ENCODE peak calls at places on chromosomes 2 and 18, in seven cellular contexts. K is HCT116, F is SK-N-SH, I is endothelial cell of umbilical vein, T is GM12878, B is K562, R is H1. V is an unnamed sample. For H3K36me3, the result is how much of the 10 kb centered on the place peaks cover.

GRCh38 chr2:196592331-196592911 is 47.1 kb upstream of the CCDC150 start:
- DNase-seq in T (no peak), B (no peak), I (peak), F (no peak), K (no peak), R (no peak), V (no peak)

GRCh38 chr2:225691711-225692110 is 292.2 kb downstream of the NYAP2 start:
- DNase-seq in B (no peak), T (no peak), K (no peak), I (no peak), F (no peak), R (no peak), V (no peak)

GRCh38 chr2:20728114-20728758 is 61.3 kb downstream of the GDF7 start:
- DNase-seq in T (no peak), I (peak), K (no peak), F (no peak), B (no peak), R (no peak), V (no peak)

GRCh38 chr18:24111936-24112335 is 26.9 kb upstream of the CABYR start:
- DNase-seq in F (no peak), R (no peak), T (no peak), B (no peak), K (peak), I (no peak), V (no peak)

GRCh38 chr2:7572460-7572859 is 655.2 kb downstream of the RNF144A start:
- DNase-seq in T (no peak), R (no peak), K (no peak), I (no peak), B (no peak), F (no peak), V (no peak)

GRCh38 chr2:197369946-197370325 is 59.4 kb upstream of the ANKRD44 start:
- DNase-seq in T (no peak), B (no peak), K (no peak), R (no peak), I (no peak), F (no peak), V (no peak)

GRCh38 chr2:219414857-219415256 is 3.3 kb upstream of the DES start:
- DNase-seq in R (no peak), T (no peak), B (no peak), F (no peak), I (no peak), K (no peak), V (no peak)

GRCh38 chr2:189203177-189203799 is 23.7 kb upstream of the COL5A2 start:
- DNase-seq in B (no peak), T (no peak), K (no peak), F (no peak), I (no peak), R (no peak), V (no peak)

GRCh38 chr2:10204326-10205200 is 82.0 kb downstream of the RRM2 start:
- DNase-seq in K (no peak), F (peak), B (no peak), R (no peak), I (no peak), T (no peak), V (no peak)

GRCh38 chr2:29000481-29000880 is 19.4 kb downstream of the TOGARAM2 start:
- DNase-seq in K (no peak), I (no peak), B (no peak), T (peak), R (no peak), F (no peak), V (no peak)

GRCh38 chr2:216665240-216665639 is 30.1 kb downstream of the IGFBP5 start:
- DNase-seq in K (no peak), R (no peak), B (no peak), I (no peak), T (no peak), F (peak), V (no peak)

GRCh38 chr2:170461875-170462274 is 253.3 kb upstream of the SP5 start:
- DNase-seq in T (no peak), B (no peak), I (peak), R (no peak), F (peak), K (no peak), V (no peak)

GRCh38 chr18:56468379-56468778 is 170.0 kb downstream of the TXNL1 start:
- DNase-seq in I (no peak), F (no peak), R (no peak), B (no peak), K (no peak), T (no peak), V (no peak)

GRCh38 chr2:152611458-152612231 is 105.6 kb downstream of the PRPF40A start:
- DNase-seq in F (no peak), B (no peak), I (peak), K (no peak), R (no peak), T (peak), V (no peak)

GRCh38 chr2:28958689-28959088 is 22.4 kb upstream of the TOGARAM2 start:
- DNase-seq in K (peak), F (peak), I (peak), T (peak), R (no peak), B (peak), V (peak)

GRCh38 chr18:32389868-32390267 is 80.8 kb downstream of the GAREM1 start:
- DNase-seq in B (no peak), I (no peak), K (no peak), F (no peak), R (no peak), T (no peak), V (no peak)

GRCh38 chr2:199868431-199869226 is 17.6 kb upstream of the FTCDNL1 start:
- DNase-seq in F (no peak), I (no peak), B (no peak), T (no peak), R (no peak), K (no peak), V (no peak)

GRCh38 chr2:241984658-241985057 is 115.1 kb downstream of the RTP5 start:
- DNase-seq in B (no peak), R (no peak), I (no peak), F (no peak), K (no peak), T (no peak), V (no peak)

GRCh38 chr2:50763776-50764175 is 268.2 kb downstream of the NRXN1 start:
- DNase-seq in T (no peak), I (no peak), F (no peak), K (no peak), R (no peak), B (no peak), V (no peak)

GRCh38 chr2:228689049-228689448 is 507.6 kb upstream of the SPHKAP start:
- DNase-seq in I (no peak), B (no peak), K (no peak), T (no peak), R (peak), F (peak), V (no peak)

GRCh38 chr2:101980368-101980767 is 11.4 kb upstream of the IL1R2 start:
- DNase-seq in T (no peak), I (no peak), K (no peak), R (no peak), B (no peak), F (no peak), V (no peak)

GRCh38 chr2:61350777-61351176 is 120.1 kb downstream of the USP34 start:
- DNase-seq in I (no peak), R (no peak), B (no peak), T (no peak), F (no peak), K (no peak), V (no peak)

GRCh38 chr2:148554459-148555247 is 89.9 kb upstream of the EPC2 start:
- DNase-seq in B (no peak), I (no peak), R (peak), K (no peak), T (no peak), F (no peak), V (no peak)

GRCh38 chr18:48637081-48637990 is 98.5 kb downstream of the CTIF start:
- DNase-seq in I (no peak), T (no peak), B (no peak), F (no peak), K (no peak), R (no peak), V (no peak)

GRCh38 chr2:201827621-201828020 is 21.3 kb downstream of the CDK15 start:
- DNase-seq in K (peak), I (no peak), T (no peak), B (no peak), F (no peak), R (no peak), V (no peak)

GRCh38 chr2:241771286-241772062 is 5.1 kb upstream of the GAL3ST2 start:
- DNase-seq in F (peak), T (no peak), I (no peak), K (no peak), B (peak), R (no peak), V (no peak)

GRCh38 chr2:158598856-158599517 is 142.2 kb downstream of the PKP4 start:
- DNase-seq in T (no peak), B (no peak), I (peak), K (no peak), R (no peak), F (peak), V (no peak)

GRCh38 chr2:71455011-71455740 is 1.8 kb downstream of the DYSF start:
- DNase-seq in I (peak), F (no peak), T (no peak), K (no peak), B (no peak), R (no peak), V (no peak)
- H3K36me3 ChIP-seq in I (under half), F (under half), T (under half), K (under half), B (under half), R (under half), V (under half)

GRCh38 chr2:230969673-230970015 is 26.3 kb upstream of the SPATA3 start:
- DNase-seq in T (no peak), B (no peak), R (no peak), K (no peak), F (no peak), I (no peak), V (no peak)

GRCh38 chr2:230975927-230976326 is 20.0 kb upstream of the SPATA3 start:
- DNase-seq in B (no peak), R (no peak), K (no peak), I (no peak), F (no peak), T (no peak), V (no peak)

GRCh38 chr2:230976671-230977171 is 19.2 kb upstream of the SPATA3 start:
- DNase-seq in I (no peak), R (no peak), T (no peak), B (no peak), F (no peak), K (no peak), V (no peak)

GRCh38 chr2:230972046-230972445 is 23.9 kb upstream of the SPATA3 start:
- DNase-seq in F (no peak), B (no peak), R (no peak), I (no peak), T (no peak), K (no peak), V (no peak)

DNA sequence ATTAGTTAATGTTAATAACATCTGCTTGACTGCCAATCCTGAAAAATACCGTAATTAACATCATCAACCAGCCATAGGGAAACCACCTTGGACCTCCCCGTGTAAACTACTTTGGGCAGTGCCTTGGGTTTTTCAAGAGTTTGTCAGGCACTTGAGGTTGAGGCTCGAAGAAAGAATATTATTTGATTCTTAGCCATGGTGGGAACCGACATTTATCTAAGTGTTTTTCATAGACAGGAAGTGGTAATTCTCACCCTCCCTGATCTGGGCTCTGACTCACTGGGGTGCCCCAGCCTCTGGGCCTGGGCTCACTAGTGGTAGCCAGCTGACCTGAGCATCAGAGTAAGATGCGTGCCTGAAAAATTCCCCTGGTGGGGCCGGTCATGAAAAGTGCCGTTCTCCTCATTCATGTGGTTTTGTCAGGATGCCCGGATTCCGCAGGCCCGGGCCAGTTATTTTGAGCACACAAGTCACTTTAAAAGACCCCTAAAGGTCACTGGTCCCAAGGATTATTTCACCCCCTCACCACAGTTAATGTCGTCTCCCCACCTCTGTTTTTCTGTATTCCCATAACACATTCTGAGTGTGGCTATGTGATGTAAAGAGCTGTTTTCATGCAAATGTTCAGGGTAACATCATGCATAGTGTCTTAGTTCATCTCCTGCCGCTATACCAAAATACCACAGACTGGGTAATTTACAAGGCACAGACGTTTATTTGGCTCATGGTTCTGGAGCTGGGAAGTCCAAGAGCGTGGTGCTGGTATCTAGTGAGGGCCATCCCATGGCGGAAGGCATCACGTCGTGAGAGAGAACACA is 21.6 kb upstream of the SPATA3 start:
- DNase-seq in R (no peak), T (peak), I (no peak), K (no peak), B (no peak), F (no peak), V (no peak)
- TF ChIP-seq POLR2AphosphoS5 in R (no peak), T (peak), I (no peak), K (no peak), B (no peak), F (no peak), V (no peak)

DNA sequence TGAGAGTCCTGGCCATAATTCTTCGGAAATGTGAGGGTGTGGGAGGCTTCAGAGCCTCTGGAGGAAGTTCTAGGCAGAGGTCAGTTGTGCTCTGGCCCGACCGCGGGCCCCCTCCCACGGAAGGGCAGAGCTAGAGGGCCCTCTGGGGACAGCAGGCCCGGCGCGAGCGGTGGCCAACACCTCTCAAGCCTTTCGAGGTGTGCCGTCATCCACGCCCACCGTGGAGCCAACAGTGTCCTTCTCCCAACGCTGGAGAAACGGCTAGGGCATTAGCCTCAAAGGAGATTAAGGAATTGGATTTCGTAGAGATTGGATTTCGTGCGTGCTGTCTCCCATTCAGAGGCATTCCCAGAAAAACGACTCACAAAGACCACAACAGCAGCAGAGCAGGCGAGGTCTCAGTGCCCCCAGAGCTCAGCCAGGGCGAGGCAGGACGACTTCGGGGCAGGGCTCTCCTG is 2.1 kb upstream of the MTCL1 start:
- DNase-seq in K (no peak), T (no peak), F (no peak), R (no peak), B (no peak), I (no peak), V (no peak)
- H3K9ac ChIP-seq in K (no peak), T (no peak), F (no peak), R (no peak), B (no peak), I (no peak), V (no peak)

DNA sequence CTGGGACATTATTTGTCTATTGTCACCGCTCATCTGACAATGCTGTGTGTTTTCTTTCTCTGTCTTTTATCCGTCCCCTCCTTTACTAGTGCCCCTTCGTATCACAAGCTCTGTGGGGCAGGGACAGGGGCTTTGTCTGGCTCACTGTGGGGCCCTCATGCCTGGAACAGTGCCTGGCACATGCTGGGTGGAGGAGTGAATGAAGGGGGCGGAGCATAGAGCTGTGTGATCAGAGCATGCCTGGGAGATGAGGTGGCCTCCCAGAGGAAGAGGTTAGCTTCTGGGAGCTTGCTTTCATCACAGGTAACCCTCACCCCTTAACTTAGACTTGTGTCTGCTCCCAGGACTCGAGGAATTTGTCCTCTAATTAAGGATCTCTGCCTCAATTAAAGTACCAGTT is 16.4 kb downstream of the MTCL1 start:
- DNase-seq in I (no peak), K (peak), F (no peak), B (no peak), R (no peak), T (no peak), V (no peak)
- H3K36me3 ChIP-seq in I (under half), K (under half), F (under half), B (under half), R (under half), T (under half), V (under half)

GRCh38 chr18:74064510-74064909 is 83.1 kb downstream of the FBXO15 start:
- DNase-seq in R (no peak), F (no peak), K (no peak), B (no peak), T (no peak), I (no peak), V (no peak)
- TF ChIP-seq POLR2AphosphoS5 in R (no peak), F (no peak), K (no peak), B (no peak), T (no peak), I (no peak), V (no peak)

DNA sequence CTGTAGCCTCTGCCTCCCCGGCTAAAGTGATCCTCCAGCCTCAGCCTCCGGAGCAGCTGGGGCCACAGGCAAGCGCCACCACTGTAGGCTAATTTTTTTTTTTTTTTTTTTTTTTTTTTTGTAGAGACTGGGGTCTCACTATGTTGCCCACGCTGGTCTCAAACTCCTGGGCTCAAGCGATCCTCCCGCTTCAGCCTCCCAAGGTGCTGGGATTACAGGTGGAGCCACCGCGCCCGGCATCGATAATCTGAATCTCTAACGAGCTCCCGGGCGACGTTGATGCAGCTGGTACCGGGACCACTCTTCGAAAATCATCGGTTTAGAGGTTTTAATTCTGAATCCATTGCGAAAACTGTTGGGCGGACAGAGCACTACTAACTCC is 498 bp upstream of the CYP20A1 start:
- DNase-seq in R (no peak), B (no peak), T (no peak), K (no peak), I (no peak), F (no peak), V (no peak)
- H3K9ac ChIP-seq in R (peak), B (peak), T (peak), K (peak), I (peak), F (peak), V (peak)

GRCh38 chr2:15620857-15621471 is 29.3 kb downstream of the DDX1 start:
- DNase-seq in F (no peak), K (no peak), R (no peak), I (no peak), B (no peak), T (no peak), V (no peak)
- H3K36me3 ChIP-seq in F (half or more), K (half or more), R (half or more), I (under half), B (half or more), T (under half), V (half or more)